ENCODE peak calls at places on chromosomes 2 and 18, in eight cellular contexts. N, C, D, G, B, R, O and Q are unnamed samples.

GRCh38 chr2:156329922-156330726 is 2.4 kb downstream of the NR4A2 start:
- DNase-seq in N (no peak), C (no peak), D (no peak), G (no peak), B (no peak), R (no peak), O (no peak), Q (no peak)

GRCh38 chr2:75915851-75916634 is 205.3 kb upstream of the GCFC2 start:
- DNase-seq in N (no peak), C (no peak), D (no peak), G (no peak), B (no peak), R (no peak), O (no peak), Q (no peak)

GRCh38 chr18:51021226-51021965 is 8.6 kb upstream of the SMAD4 start:
- DNase-seq in N (no peak), C (no peak), D (no peak), G (no peak), B (no peak), R (no peak), O (no peak), Q (no peak)

GRCh38 chr2:216765810-216766259 is 70.5 kb upstream of the IGFBP5 start:
- DNase-seq in N (no peak), C (no peak), D (no peak), G (no peak), B (no peak), R (no peak), O (no peak), Q (no peak)

GRCh38 chr2:236675051-236675450 is 105.4 kb downstream of the ACKR3 start:
- DNase-seq in N (peak; percentile 53), C (no peak), D (no peak), G (no peak), B (peak; percentile 87), R (no peak), O (no peak), Q (peak; percentile 67)

GRCh38 chr2:46651363-46652099 is 172.2 kb downstream of the TMEM247 start:
- DNase-seq in N (no peak), C (no peak), D (no peak), G (no peak), B (peak; percentile 39), R (no peak), O (no peak), Q (no peak)

GRCh38 chr2:25491003-25491696 is 149.4 kb upstream of the DNMT3A start:
- DNase-seq in N (peak; percentile 30), C (no peak), D (no peak), G (no peak), B (peak; percentile 83), R (no peak), O (peak; percentile 44), Q (no peak)

GRCh38 chr18:78862395-78862794 is 117.2 kb upstream of the SALL3 start:
- DNase-seq in N (no peak), C (no peak), D (no peak), G (no peak), B (no peak), R (no peak), O (no peak), Q (no peak)

GRCh38 chr2:237324446-237325236 is 89.3 kb downstream of the COL6A3 start:
- DNase-seq in N (peak; percentile 88), C (no peak), D (no peak), G (no peak), B (peak; percentile 53), R (no peak), O (no peak), Q (peak; percentile 76)

GRCh38 chr2:205708231-205708631 is 25.9 kb downstream of the NRP2 start:
- DNase-seq in N (peak; percentile 93), C (no peak), D (no peak), G (no peak), B (peak; percentile 99), R (no peak), O (no peak), Q (no peak)

GRCh38 chr2:136327162-136327852 is 209.4 kb upstream of the CXCR4 start:
- DNase-seq in N (peak; percentile 4), C (no peak), D (peak; percentile 44), G (peak; percentile 26), B (peak; percentile 45), R (no peak), O (no peak), Q (no peak)
- H3K4me3 ChIP-seq in N (no peak overlapping the region), C (peak overlapping the region; percentile 12), D (no peak overlapping the region), G (no peak overlapping the region), B (no peak overlapping the region), R (no peak overlapping the region), O (no peak overlapping the region), Q (no peak overlapping the region)

GRCh38 chr2:181304011-181304844 is 153.0 kb upstream of the ITGA4 start:
- DNase-seq in N (no peak), C (no peak), D (no peak), G (no peak), B (no peak), R (no peak), O (no peak), Q (no peak)
- H3K4me3 ChIP-seq in N (no peak overlapping the region), C (no peak overlapping the region), D (no peak overlapping the region), G (no peak overlapping the region), B (no peak overlapping the region), R (no peak overlapping the region), O (no peak overlapping the region), Q (no peak overlapping the region)

GRCh38 chr2:200258881-200259576 is 47.5 kb upstream of the SPATS2L start:
- DNase-seq in N (no peak), C (no peak), D (no peak), G (no peak), B (no peak), R (no peak), O (no peak), Q (no peak)
- H3K4me3 ChIP-seq in N (no peak overlapping the region), C (no peak overlapping the region), D (no peak overlapping the region), G (no peak overlapping the region), B (no peak overlapping the region), R (no peak overlapping the region), O (no peak overlapping the region), Q (no peak overlapping the region)

GRCh38 chr2:234251326-234252271 is 201.1 kb downstream of the SPP2 start:
- DNase-seq in N (peak; percentile 99), C (no peak), D (no peak), G (peak; percentile 89), B (peak; percentile 99), R (no peak), O (peak; percentile 56), Q (peak; percentile 82)

GRCh38 chr2:234249006-234249405 is 198.5 kb downstream of the SPP2 start:
- DNase-seq in N (no peak), C (no peak), D (no peak), G (no peak), B (no peak), R (no peak), O (no peak), Q (no peak)

GRCh38 chr2:234247453-234248180 is 197.1 kb downstream of the SPP2 start:
- DNase-seq in N (no peak), C (no peak), D (no peak), G (no peak), B (no peak), R (peak; percentile 66), O (no peak), Q (no peak)

GRCh38 chr2:234252766-234253165 is 202.3 kb downstream of the SPP2 start:
- DNase-seq in N (no peak), C (no peak), D (no peak), G (no peak), B (no peak), R (no peak), O (no peak), Q (no peak)

DNA sequence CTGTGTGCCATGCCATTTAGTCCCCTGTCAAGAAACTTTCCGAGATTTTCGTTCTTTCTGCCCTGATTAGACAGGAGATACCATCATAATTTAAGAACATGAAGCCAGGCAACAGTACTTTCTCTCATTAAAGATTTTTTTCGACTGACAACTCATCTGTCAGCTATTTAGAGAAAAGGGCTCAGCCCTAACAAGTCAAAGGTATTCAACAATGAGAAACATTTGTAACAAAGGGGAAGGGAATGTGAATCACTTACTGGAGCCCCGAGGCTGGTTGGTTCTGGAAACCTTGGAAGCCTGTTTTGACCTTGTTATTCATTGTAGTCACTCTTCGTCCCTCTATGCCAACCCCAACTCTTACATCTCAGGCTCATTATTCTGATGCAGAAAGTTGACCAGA is 199.4 kb downstream of the SPP2 start:
- DNase-seq in N (peak; percentile 78), C (no peak), D (no peak), G (no peak), B (peak; percentile 93), R (no peak), O (peak; percentile 44), Q (peak; percentile 60)
- H3K4me3 ChIP-seq in N (no peak overlapping the region), C (no peak overlapping the region), D (no peak overlapping the region), G (no peak overlapping the region), B (no peak overlapping the region), R (no peak overlapping the region), O (no peak overlapping the region), Q (no peak overlapping the region)

GRCh38 chr2:176650811-176651559 is 381.7 kb downstream of the MTX2 start:
- DNase-seq in N (no peak), C (no peak), D (no peak), G (no peak), B (no peak), R (no peak), O (no peak), Q (no peak)

GRCh38 chr2:176656055-176656775 is 387.0 kb downstream of the MTX2 start:
- DNase-seq in N (no peak), C (no peak), D (no peak), G (no peak), B (no peak), R (no peak), O (no peak), Q (no peak)

GRCh38 chr2:176656776-176657140 is 387.5 kb downstream of the MTX2 start:
- DNase-seq in N (no peak), C (no peak), D (no peak), G (no peak), B (no peak), R (no peak), O (no peak), Q (no peak)

GRCh38 chr2:176652300-176653182 is 383.3 kb downstream of the MTX2 start:
- DNase-seq in N (peak; percentile 56), C (no peak), D (peak; percentile 58), G (peak; percentile 30), B (peak; percentile 47), R (no peak), O (peak; percentile 25), Q (peak; percentile 83)

GRCh38 chr2:176653856-176654443 is 384.7 kb downstream of the MTX2 start:
- DNase-seq in N (peak; percentile 75), C (no peak), D (peak; percentile 54), G (peak; percentile 35), B (peak; percentile 66), R (peak; percentile 84), O (peak; percentile 44), Q (peak; percentile 51)
- H3K4me3 ChIP-seq in N (no peak overlapping the region), C (no peak overlapping the region), D (no peak overlapping the region), G (no peak overlapping the region), B (no peak overlapping the region), R (peak overlapping the region; percentile 0), O (no peak overlapping the region), Q (no peak overlapping the region)

DNA sequence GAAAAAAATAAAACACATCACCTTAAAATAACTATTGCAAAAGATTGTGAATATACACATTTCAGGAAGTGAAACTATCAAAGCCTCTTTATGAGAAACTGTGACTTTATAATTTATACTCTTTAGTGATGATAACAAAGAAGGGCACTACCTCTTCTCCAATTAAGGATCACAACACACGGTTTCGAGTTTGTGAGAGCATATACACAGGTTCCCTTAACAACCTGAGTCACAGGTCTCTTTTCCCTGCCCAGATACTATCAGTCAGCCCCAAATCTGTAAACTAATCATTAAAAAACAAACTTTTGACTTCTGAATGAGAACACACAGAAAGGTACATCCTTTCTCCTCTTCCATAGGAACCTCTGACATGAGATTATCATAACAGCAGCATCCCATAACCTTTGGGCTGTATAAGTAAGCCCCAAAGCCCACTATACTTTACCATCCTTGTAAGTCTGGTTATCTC is 44.9 kb downstream of the PTPN2 start:
- DNase-seq in N (no peak), C (no peak), D (peak; percentile 35), G (no peak), B (no peak), R (no peak), O (no peak), Q (no peak)
- H3K4me3 ChIP-seq in N (no peak overlapping the region), C (peak overlapping the region; percentile 17), D (no peak overlapping the region), G (no peak overlapping the region), B (no peak overlapping the region), R (no peak overlapping the region), O (no peak overlapping the region), Q (peak overlapping the region; percentile 58)